ENCODE peak calls at places on chromosomes 12 and 14, in ten cellular contexts. One of them, this sample, is unnamed.

GRCh38 chr14:97056086-97056485 is 258.9 kb downstream of the VRK1 start:
- DNase-seq in colonic mucosa: no peak
- DNase-seq in GM06990: no peak
- DNase-seq in sigmoid colon: no peak
- DNase-seq in endothelial cell: no peak
- DNase-seq in heart right ventricle: no peak
- DNase-seq in kidney: no peak
- DNase-seq in neural crest cell: no peak
- DNase-seq in body of pancreas: no peak
- DNase-seq in Caco-2: no peak
- DNase-seq in this sample: no peak

GRCh38 chr14:56153271-56153670 is 35.1 kb downstream of the PELI2 start:
- DNase-seq in kidney: no peak
- DNase-seq in GM06990: no peak
- DNase-seq in body of pancreas: no peak
- DNase-seq in neural crest cell: no peak
- DNase-seq in Caco-2: no peak
- DNase-seq in heart right ventricle: no peak
- DNase-seq in sigmoid colon: no peak
- DNase-seq in colonic mucosa: no peak
- DNase-seq in endothelial cell: no peak
- DNase-seq in this sample: no peak

GRCh38 chr14:60349663-60350365 is 100.8 kb downstream of the PPM1A start:
- DNase-seq in heart right ventricle: no peak
- DNase-seq in neural crest cell: no peak
- DNase-seq in endothelial cell: peak; percentile 30
- DNase-seq in colonic mucosa: peak; percentile 24
- DNase-seq in sigmoid colon: no peak
- DNase-seq in body of pancreas: peak; percentile 32
- DNase-seq in Caco-2: no peak
- DNase-seq in GM06990: no peak
- DNase-seq in kidney: no peak
- DNase-seq in this sample: peak; percentile 58

GRCh38 chr12:90029317-90029716 is 320.7 kb upstream of the ATP2B1 start:
- DNase-seq in sigmoid colon: no peak
- DNase-seq in Caco-2: no peak
- DNase-seq in endothelial cell: no peak
- DNase-seq in GM06990: no peak
- DNase-seq in neural crest cell: no peak
- DNase-seq in colonic mucosa: no peak
- DNase-seq in body of pancreas: no peak
- DNase-seq in kidney: no peak
- DNase-seq in heart right ventricle: no peak
- DNase-seq in this sample: no peak

GRCh38 chr14:29671034-29671433 is 256.6 kb downstream of the PRKD1 start:
- DNase-seq in Caco-2: no peak
- DNase-seq in endothelial cell: no peak
- DNase-seq in GM06990: no peak
- DNase-seq in heart right ventricle: no peak
- DNase-seq in neural crest cell: no peak
- DNase-seq in colonic mucosa: no peak
- DNase-seq in sigmoid colon: no peak
- DNase-seq in body of pancreas: no peak
- DNase-seq in kidney: no peak
- DNase-seq in this sample: no peak

GRCh38 chr12:54331461-54331860 is 6.5 kb downstream of the COPZ1 start:
- DNase-seq in endothelial cell: no peak
- DNase-seq in body of pancreas: no peak
- DNase-seq in kidney: no peak
- DNase-seq in colonic mucosa: no peak
- DNase-seq in Caco-2: no peak
- DNase-seq in neural crest cell: no peak
- DNase-seq in sigmoid colon: no peak
- DNase-seq in heart right ventricle: no peak
- DNase-seq in GM06990: no peak
- DNase-seq in this sample: no peak

GRCh38 chr12:49649892-49650291 is 26.5 kb downstream of the PRPF40B start:
- DNase-seq in sigmoid colon: no peak
- DNase-seq in heart right ventricle: no peak
- DNase-seq in endothelial cell: no peak
- DNase-seq in Caco-2: no peak
- DNase-seq in kidney: no peak
- DNase-seq in colonic mucosa: no peak
- DNase-seq in GM06990: no peak
- DNase-seq in neural crest cell: no peak
- DNase-seq in body of pancreas: no peak
- DNase-seq in this sample: no peak

GRCh38 chr12:56007148-56007891 is 10.2 kb downstream of the SUOX start:
- DNase-seq in sigmoid colon: peak; percentile 95
- DNase-seq in body of pancreas: peak; percentile 90
- DNase-seq in endothelial cell: peak; percentile 68
- DNase-seq in colonic mucosa: peak; percentile 91
- DNase-seq in Caco-2: peak; percentile 96
- DNase-seq in heart right ventricle: peak; percentile 88
- DNase-seq in neural crest cell: peak; percentile 70
- DNase-seq in GM06990: peak; percentile 81
- DNase-seq in kidney: peak; percentile 96
- DNase-seq in this sample: peak; percentile 94

GRCh38 chr14:89899917-89900680 is 54.4 kb downstream of the EFCAB11 start:
- DNase-seq in colonic mucosa: no peak
- DNase-seq in sigmoid colon: no peak
- DNase-seq in heart right ventricle: no peak
- DNase-seq in body of pancreas: no peak
- DNase-seq in GM06990: no peak
- DNase-seq in Caco-2: no peak
- DNase-seq in neural crest cell: no peak
- DNase-seq in endothelial cell: peak; percentile 42
- DNase-seq in kidney: no peak
- DNase-seq in this sample: peak; percentile 35

GRCh38 chr12:68981536-68981935 is 48.6 kb upstream of the CPM start:
- DNase-seq in neural crest cell: no peak
- DNase-seq in body of pancreas: no peak
- DNase-seq in kidney: no peak
- DNase-seq in GM06990: no peak
- DNase-seq in sigmoid colon: no peak
- DNase-seq in endothelial cell: no peak
- DNase-seq in colonic mucosa: no peak
- DNase-seq in Caco-2: no peak
- DNase-seq in heart right ventricle: no peak
- DNase-seq in this sample: no peak

GRCh38 chr12:105933671-105934665 is 204.8 kb downstream of the NUAK1 start:
- DNase-seq in colonic mucosa: peak; percentile 19
- DNase-seq in endothelial cell: no peak
- DNase-seq in heart right ventricle: no peak
- DNase-seq in neural crest cell: no peak
- DNase-seq in Caco-2: no peak
- DNase-seq in GM06990: no peak
- DNase-seq in kidney: peak; percentile 75
- DNase-seq in sigmoid colon: peak; percentile 75
- DNase-seq in body of pancreas: peak; percentile 13
- DNase-seq in this sample: no peak

GRCh38 chr14:63717704-63718103 is 10.2 kb downstream of the SGPP1 start:
- DNase-seq in neural crest cell: no peak
- DNase-seq in sigmoid colon: no peak
- DNase-seq in GM06990: no peak
- DNase-seq in colonic mucosa: no peak
- DNase-seq in heart right ventricle: no peak
- DNase-seq in endothelial cell: no peak
- DNase-seq in body of pancreas: no peak
- DNase-seq in Caco-2: no peak
- DNase-seq in kidney: no peak
- DNase-seq in this sample: no peak

GRCh38 chr12:647713-648085 is 15.5 kb downstream of the NINJ2 start:
- DNase-seq in colonic mucosa: no peak
- DNase-seq in neural crest cell: no peak
- DNase-seq in body of pancreas: no peak
- DNase-seq in sigmoid colon: peak; percentile 9
- DNase-seq in heart right ventricle: no peak
- DNase-seq in Caco-2: no peak
- DNase-seq in endothelial cell: no peak
- DNase-seq in kidney: no peak
- DNase-seq in GM06990: no peak
- DNase-seq in this sample: no peak

GRCh38 chr12:647039-647712 is 16.1 kb downstream of the NINJ2 start:
- DNase-seq in colonic mucosa: no peak
- DNase-seq in Caco-2: no peak
- DNase-seq in endothelial cell: no peak
- DNase-seq in kidney: no peak
- DNase-seq in neural crest cell: no peak
- DNase-seq in sigmoid colon: peak; percentile 26
- DNase-seq in GM06990: no peak
- DNase-seq in body of pancreas: no peak
- DNase-seq in heart right ventricle: no peak
- DNase-seq in this sample: no peak

GRCh38 chr12:645563-646071 is 17.6 kb downstream of the NINJ2 start:
- DNase-seq in neural crest cell: no peak
- DNase-seq in sigmoid colon: peak; percentile 87
- DNase-seq in colonic mucosa: no peak
- DNase-seq in Caco-2: no peak
- DNase-seq in kidney: no peak
- DNase-seq in GM06990: no peak
- DNase-seq in body of pancreas: no peak
- DNase-seq in endothelial cell: no peak
- DNase-seq in heart right ventricle: no peak
- DNase-seq in this sample: no peak

GRCh38 chr12:646303-647038 is 16.8 kb downstream of the NINJ2 start:
- DNase-seq in kidney: no peak
- DNase-seq in colonic mucosa: peak; percentile 34
- DNase-seq in heart right ventricle: peak; percentile 65
- DNase-seq in neural crest cell: no peak
- DNase-seq in GM06990: no peak
- DNase-seq in Caco-2: no peak
- DNase-seq in sigmoid colon: peak; percentile 74
- DNase-seq in body of pancreas: peak; percentile 25
- DNase-seq in endothelial cell: no peak
- DNase-seq in this sample: no peak

DNA sequence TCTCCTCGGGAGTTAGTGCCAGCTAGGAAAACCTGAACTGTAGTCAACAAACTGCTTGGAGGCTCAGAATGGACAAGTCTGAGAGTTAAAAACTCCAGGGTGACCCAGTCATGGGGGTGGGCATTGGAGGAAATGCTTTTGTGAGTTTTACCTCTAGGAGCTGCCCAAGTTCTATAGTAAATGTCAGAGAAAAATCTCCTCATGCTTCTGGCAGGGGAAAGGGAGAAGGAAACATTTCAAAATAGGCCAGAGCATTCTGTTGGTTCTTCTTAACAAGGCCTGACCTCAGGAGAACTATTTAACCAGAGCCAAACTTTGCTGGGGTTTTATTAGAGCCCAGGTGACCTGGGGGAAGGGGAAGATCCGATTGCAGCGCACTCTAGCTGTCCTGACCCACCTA is 12.3 kb downstream of the NINJ2 start:
- DNase-seq in neural crest cell: no peak
- DNase-seq in Caco-2: no peak
- DNase-seq in endothelial cell: no peak
- DNase-seq in sigmoid colon: peak; percentile 7
- DNase-seq in GM06990: no peak
- DNase-seq in colonic mucosa: no peak
- DNase-seq in body of pancreas: no peak
- DNase-seq in heart right ventricle: no peak
- DNase-seq in kidney: no peak
- DNase-seq in this sample: no peak
- TF ChIP-seq CTCF in neural crest cell: no peak
- TF ChIP-seq CTCF in Caco-2: no peak
- TF ChIP-seq CTCF in endothelial cell: no peak
- TF ChIP-seq CTCF in sigmoid colon: no peak
- TF ChIP-seq CTCF in GM06990: peak; percentile 45
- TF ChIP-seq CTCF in colonic mucosa: no peak
- TF ChIP-seq CTCF in body of pancreas: no peak
- TF ChIP-seq CTCF in heart right ventricle: peak; percentile 21
- TF ChIP-seq CTCF in kidney: no peak
- TF ChIP-seq CTCF in this sample: no peak

GRCh38 chr14:37198273-37198598 is 499 bp downstream of the MIPOL1 start:
- DNase-seq in Caco-2: no peak
- DNase-seq in heart right ventricle: no peak
- DNase-seq in sigmoid colon: no peak
- DNase-seq in neural crest cell: no peak
- DNase-seq in endothelial cell: no peak
- DNase-seq in colonic mucosa: no peak
- DNase-seq in body of pancreas: no peak
- DNase-seq in kidney: no peak
- DNase-seq in GM06990: no peak
- DNase-seq in this sample: no peak
- TF ChIP-seq CTCF in Caco-2: no peak
- TF ChIP-seq CTCF in heart right ventricle: no peak
- TF ChIP-seq CTCF in sigmoid colon: peak; percentile 3
- TF ChIP-seq CTCF in neural crest cell: no peak
- TF ChIP-seq CTCF in endothelial cell: no peak
- TF ChIP-seq CTCF in colonic mucosa: no peak
- TF ChIP-seq CTCF in body of pancreas: no peak
- TF ChIP-seq CTCF in kidney: no peak
- TF ChIP-seq CTCF in GM06990: no peak
- TF ChIP-seq CTCF in this sample: no peak

DNA sequence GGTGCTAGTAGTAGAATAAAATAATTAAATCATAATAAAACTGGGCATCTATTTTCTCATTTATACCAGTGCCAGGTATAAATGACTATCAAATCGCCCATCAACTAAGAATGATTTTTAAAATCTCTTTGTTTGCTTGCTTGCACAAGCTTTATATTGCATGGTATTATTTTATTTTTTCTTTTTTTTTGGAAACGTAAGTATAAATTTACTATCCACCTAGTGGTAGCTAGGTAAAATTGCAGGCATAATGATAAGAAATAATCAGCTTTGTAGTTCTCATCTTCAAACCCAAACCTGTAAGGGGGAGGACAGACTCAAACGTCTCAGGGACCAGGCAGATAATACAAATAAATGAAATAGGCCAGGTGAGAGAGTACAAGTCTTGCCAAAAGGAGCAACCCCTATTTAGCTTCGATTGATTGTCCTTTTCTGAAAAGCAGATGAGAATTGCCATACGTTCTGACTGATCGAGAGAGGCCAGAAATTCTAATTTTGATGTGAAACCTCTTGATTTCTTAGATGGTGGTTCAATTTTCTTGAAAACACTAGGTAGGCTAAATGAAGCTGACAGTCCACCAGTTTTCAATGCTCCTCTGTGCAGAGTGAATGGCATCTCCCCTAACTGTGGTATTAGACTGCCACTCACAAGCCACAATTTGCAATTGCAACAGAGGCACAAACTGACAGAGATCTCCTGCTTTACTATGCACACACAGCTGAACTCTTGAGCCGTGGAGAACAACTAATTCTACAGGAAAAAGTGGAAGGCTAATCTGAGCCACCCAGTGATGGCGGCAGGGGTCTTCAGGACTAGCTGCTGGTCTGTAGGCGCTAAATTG is 189.3 kb downstream of the DACT1 start:
- DNase-seq in sigmoid colon: no peak
- DNase-seq in colonic mucosa: no peak
- DNase-seq in kidney: no peak
- DNase-seq in heart right ventricle: no peak
- DNase-seq in neural crest cell: no peak
- DNase-seq in Caco-2: no peak
- DNase-seq in body of pancreas: no peak
- DNase-seq in GM06990: no peak
- DNase-seq in endothelial cell: no peak
- DNase-seq in this sample: no peak
- TF ChIP-seq CTCF in sigmoid colon: no peak
- TF ChIP-seq CTCF in colonic mucosa: no peak
- TF ChIP-seq CTCF in kidney: no peak
- TF ChIP-seq CTCF in heart right ventricle: no peak
- TF ChIP-seq CTCF in neural crest cell: peak; percentile 59
- TF ChIP-seq CTCF in Caco-2: no peak
- TF ChIP-seq CTCF in body of pancreas: peak; percentile 31
- TF ChIP-seq CTCF in GM06990: peak; percentile 15
- TF ChIP-seq CTCF in endothelial cell: peak; percentile 95
- TF ChIP-seq CTCF in this sample: peak; percentile 16

GRCh38 chr14:32826404-32827082 is 112.1 kb upstream of the NPAS3 start:
- DNase-seq in sigmoid colon: no peak
- DNase-seq in endothelial cell: no peak
- DNase-seq in neural crest cell: no peak
- DNase-seq in Caco-2: no peak
- DNase-seq in body of pancreas: no peak
- DNase-seq in kidney: no peak
- DNase-seq in heart right ventricle: no peak
- DNase-seq in colonic mucosa: no peak
- DNase-seq in GM06990: no peak
- DNase-seq in this sample: no peak
- TF ChIP-seq CTCF in sigmoid colon: no peak
- TF ChIP-seq CTCF in endothelial cell: no peak
- TF ChIP-seq CTCF in neural crest cell: no peak
- TF ChIP-seq CTCF in Caco-2: no peak
- TF ChIP-seq CTCF in body of pancreas: no peak
- TF ChIP-seq CTCF in kidney: no peak
- TF ChIP-seq CTCF in heart right ventricle: no peak
- TF ChIP-seq CTCF in colonic mucosa: no peak
- TF ChIP-seq CTCF in GM06990: no peak
- TF ChIP-seq CTCF in this sample: no peak